ENCODE peak calls at places on chromosomes 13 and 19, in ten cellular contexts. Z is stimulated activated CD8-positive, alpha-beta memory T cell treated with anti-CD3 and anti-CD28 coated beads, Interleukin-7, amount 100 ng/mL, for 4 hours; K is GOT3; P is NCI-H774; B is putamen; T is ecto neural progenitor cell; N is activated CD4-positive, alpha-beta T cell treated with anti-CD3 and anti-CD28 coated beads, Interleukin-2, amount 10 ng/mL, durations not matched to agents 7 days and 5 days; A is AG10803; X is stimulated activated CD4-positive, alpha-beta T cell treated with anti-CD3 and anti-CD28 coated beads, Interleukin-15, amount 100 ng/mL, for 48 hours; F is T-helper 17 cell. D is an unnamed sample.

GRCh38 chr13:73274147-73274546 is 215.3 kb downstream of the KLF5 start:
- DNase-seq in Z (no peak), N (no peak), K (no peak), X (no peak), F (no peak), T (no peak), B (no peak), A (peak), P (no peak), D (no peak)

GRCh38 chr13:99064624-99065249 is 86.9 kb upstream of the DOCK9 start:
- DNase-seq in N (no peak), F (no peak), K (no peak), T (no peak), B (no peak), P (no peak), X (no peak), Z (no peak), A (no peak), D (no peak)

GRCh38 chr13:108959254-108959653 is 329.8 kb downstream of the MYO16 start:
- DNase-seq in A (peak), P (no peak), F (no peak), Z (no peak), T (no peak), X (no peak), B (no peak), K (no peak), N (no peak), D (no peak)

GRCh38 chr13:21688056-21688455 is 17.2 kb downstream of the FGF9 start:
- DNase-seq in K (no peak), F (no peak), A (no peak), P (no peak), T (no peak), N (no peak), B (no peak), Z (no peak), X (no peak), D (no peak)

GRCh38 chr19:30593975-30594925 is 222.1 kb downstream of the ZNF536 start:
- DNase-seq in F (no peak), X (no peak), K (no peak), A (no peak), T (peak), N (no peak), P (no peak), Z (no peak), B (no peak), D (no peak)

GRCh38 chr13:25490236-25490635 is 118.5 kb downstream of the ATP8A2 start:
- DNase-seq in N (no peak), P (no peak), F (no peak), X (no peak), K (no peak), T (no peak), A (no peak), Z (no peak), B (peak), D (no peak)

GRCh38 chr19:1524972-1525325 is 1.1 kb downstream of the PLK5 start:
- DNase-seq in X (no peak), K (no peak), T (no peak), P (no peak), F (no peak), Z (no peak), N (no peak), A (no peak), B (no peak), D (no peak)

GRCh38 chr13:57128909-57129308 is 11.8 kb upstream of the PRR20A start:
- DNase-seq in A (no peak), N (no peak), B (no peak), F (no peak), T (no peak), X (no peak), P (no peak), Z (no peak), K (no peak), D (peak)

GRCh38 chr19:37999309-38000213 is 92.6 kb downstream of the SIPA1L3 start:
- DNase-seq in B (no peak), P (no peak), F (no peak), Z (no peak), X (no peak), N (no peak), K (peak), T (no peak), A (peak), D (no peak)